ENCODE peak calls at places on chromosomes 2 and 18, in seven cellular contexts. X is cardiac muscle cell, P is sigmoid colon, C is adrenal gland, J is heart left ventricle, O is pancreas, R is mucosa of descending colon. Q is an unnamed sample.

GRCh38 chr2:109170645-109171044 is 41.6 kb downstream of the SH3RF3 start:
- DNase-seq in X (no peak), P (no peak), C (no peak), J (no peak), O (no peak), R (no peak), Q (no peak)

GRCh38 chr2:25362564-25363145 is 20.9 kb upstream of the DNMT3A start:
- DNase-seq in X (no peak), P (peak; percentile 79), C (peak; percentile 35), J (peak; percentile 61), O (no peak), R (peak; percentile 73), Q (no peak)

GRCh38 chr2:150459281-150459680 is 28.2 kb downstream of the RND3 start:
- DNase-seq in X (peak; percentile 69), P (no peak), C (no peak), J (no peak), O (no peak), R (no peak), Q (peak; percentile 57)

GRCh38 chr2:166042356-166042755 is 85.5 kb downstream of the SCN1A start:
- DNase-seq in X (no peak), P (no peak), C (no peak), J (no peak), O (no peak), R (no peak), Q (no peak)

GRCh38 chr2:75557474-75558131 is 3.1 kb downstream of the EVA1A start:
- DNase-seq in X (no peak), P (no peak), C (no peak), J (no peak), O (no peak), R (no peak), Q (no peak)

GRCh38 chr2:101473581-101473910 is 1.4 kb downstream of the RFX8 start:
- DNase-seq in X (peak; percentile 70), P (no peak), C (no peak), J (no peak), O (no peak), R (no peak), Q (peak; percentile 45)

GRCh38 chr18:76487076-76487475 is 8.0 kb downstream of the ZNF516 start:
- DNase-seq in X (peak; percentile 54), P (no peak), C (no peak), J (no peak), O (no peak), R (no peak), Q (no peak)

GRCh38 chr2:65070172-65070830 is 14.1 kb downstream of the CEP68 start:
- DNase-seq in X (peak; percentile 26), P (no peak), C (peak; percentile 86), J (no peak), O (peak; percentile 15), R (peak; percentile 59), Q (no peak)

GRCh38 chr2:149652520-149652919 is 64.9 kb upstream of the MMADHC start:
- DNase-seq in X (peak; percentile 73), P (no peak), C (no peak), J (no peak), O (no peak), R (no peak), Q (no peak)

GRCh38 chr2:43300781-43301586 is 74.6 kb upstream of the ZFP36L2 start:
- DNase-seq in X (no peak), P (peak; percentile 82), C (no peak), J (no peak), O (peak; percentile 60), R (no peak), Q (no peak)

GRCh38 chr2:153971914-153972313 is 100.2 kb downstream of the GALNT13 start:
- DNase-seq in X (no peak), P (no peak), C (no peak), J (no peak), O (no peak), R (no peak), Q (no peak)

GRCh38 chr18:27778441-27778840 is 398.5 kb downstream of the CDH2 start:
- DNase-seq in X (peak; percentile 48), P (no peak), C (no peak), J (no peak), O (no peak), R (no peak), Q (no peak)

GRCh38 chr18:28152354-28152753 is 24.6 kb downstream of the CDH2 start:
- DNase-seq in X (no peak), P (no peak), C (no peak), J (no peak), O (no peak), R (no peak), Q (no peak)

GRCh38 chr18:54351186-54351585 is 6.5 kb downstream of the STARD6 start:
- DNase-seq in X (no peak), P (no peak), C (no peak), J (no peak), O (no peak), R (no peak), Q (no peak)

GRCh38 chr2:134669731-134670669 is 48.8 kb downstream of the TMEM163 start:
- DNase-seq in X (no peak), P (no peak), C (peak; percentile 71), J (no peak), O (peak; percentile 79), R (no peak), Q (no peak)

GRCh38 chr2:28970464-28971160 is 10.5 kb upstream of the TOGARAM2 start:
- DNase-seq in X (no peak), P (peak; percentile 48), C (no peak), J (no peak), O (no peak), R (no peak), Q (no peak)

GRCh38 chr2:55013936-55014335 is 36.3 kb downstream of the RTN4 start:
- DNase-seq in X (no peak), P (no peak), C (no peak), J (no peak), O (no peak), R (no peak), Q (no peak)

GRCh38 chr2:55017428-55017827 is 32.8 kb downstream of the RTN4 start:
- DNase-seq in X (no peak), P (no peak), C (no peak), J (no peak), O (no peak), R (no peak), Q (no peak)

GRCh38 chr2:55017880-55018279 is 32.4 kb downstream of the RTN4 start:
- DNase-seq in X (no peak), P (no peak), C (no peak), J (no peak), O (no peak), R (no peak), Q (no peak)

GRCh38 chr2:55012648-55013484 is 37.4 kb downstream of the RTN4 start:
- DNase-seq in X (no peak), P (no peak), C (no peak), J (no peak), O (no peak), R (no peak), Q (no peak)

GRCh38 chr2:55014962-55015939 is 35.0 kb downstream of the RTN4 start:
- DNase-seq in X (peak; percentile 83), P (peak; percentile 69), C (peak; percentile 51), J (peak; percentile 40), O (peak; percentile 71), R (no peak), Q (peak; percentile 59)
- TF ChIP-seq CTCF in X (peak; percentile 72), P (peak; percentile 61), C (peak; percentile 71), J (peak; percentile 51), O (peak; percentile 47), R (peak; percentile 25), Q (peak; percentile 70)

DNA sequence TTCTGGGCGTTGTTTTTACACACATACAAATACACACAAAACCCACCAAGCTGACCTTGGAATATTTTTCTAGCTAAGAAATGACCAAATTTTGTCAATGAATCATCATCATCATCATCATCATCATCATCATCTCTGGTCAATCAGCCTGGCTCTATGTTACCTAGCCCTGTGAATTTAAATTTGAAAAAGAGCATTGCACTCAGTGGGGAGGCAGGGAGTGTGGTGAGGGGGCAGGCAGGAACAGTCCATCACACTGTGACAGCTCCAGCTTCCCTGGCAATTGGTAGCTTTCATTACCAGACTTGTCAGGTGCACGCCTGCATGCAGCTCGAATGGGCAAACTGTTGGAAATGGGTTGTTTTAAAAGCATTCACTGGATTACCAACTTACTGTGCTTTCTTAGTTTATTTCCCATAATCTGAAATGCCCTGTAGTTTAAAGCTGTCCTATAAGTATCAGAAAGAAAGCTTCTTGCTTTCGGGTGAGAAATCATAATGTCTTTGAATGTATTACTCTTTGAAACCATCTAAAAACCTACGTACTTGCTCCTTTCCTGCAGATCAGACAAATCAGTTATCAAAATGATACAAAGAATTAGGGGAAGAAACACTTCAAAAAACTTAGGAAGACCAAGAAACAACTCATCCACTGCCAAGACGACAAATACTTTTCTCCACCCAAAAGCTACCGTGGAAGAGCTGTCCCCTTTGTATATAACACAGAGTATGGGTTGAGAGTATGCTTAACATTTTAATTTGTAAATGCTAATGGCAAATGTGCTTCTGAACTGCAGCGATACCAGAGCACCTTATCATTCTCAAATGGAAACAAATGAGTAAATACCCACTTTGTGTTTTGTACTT is 6.7 kb upstream of the POU3F3 start:
- DNase-seq in X (no peak), P (no peak), C (no peak), J (no peak), O (no peak), R (no peak), Q (no peak)
- TF ChIP-seq CTCF in X (no peak), P (no peak), C (no peak), J (no peak), O (no peak), R (no peak), Q (no peak)

DNA sequence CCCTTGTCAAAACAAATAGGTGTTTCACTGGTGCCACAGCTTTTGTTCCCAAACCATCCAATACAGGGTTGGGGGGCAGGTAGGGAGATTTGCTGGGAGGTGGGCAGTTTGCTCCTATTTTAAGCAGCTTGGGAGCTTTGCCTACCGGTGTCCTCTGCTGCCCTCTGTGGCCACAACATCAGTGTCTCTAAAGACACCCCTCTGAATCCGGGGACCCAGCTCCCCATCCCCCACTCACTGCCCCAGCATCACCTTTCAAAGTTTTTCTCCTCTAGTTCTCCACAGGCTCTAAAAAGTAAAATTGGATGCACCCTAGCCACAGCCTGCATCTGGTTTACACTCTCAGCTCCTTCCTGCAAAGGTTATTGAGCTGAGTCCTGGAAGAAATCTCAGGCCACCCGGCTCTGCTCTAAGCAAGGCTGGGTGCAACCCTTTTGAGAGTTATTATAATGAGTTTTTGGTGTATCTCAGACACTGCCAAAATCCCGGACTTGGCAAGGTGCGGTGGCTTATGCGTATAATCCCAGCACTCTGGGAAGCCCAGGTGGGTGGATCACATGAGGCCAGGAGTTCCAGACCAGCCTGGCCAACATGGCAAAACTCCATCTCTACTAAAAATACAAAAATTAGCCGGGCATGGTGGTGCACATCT is 2.9 kb upstream of the EPAS1 start:
- DNase-seq in X (no peak), P (no peak), C (peak; percentile 25), J (peak; percentile 35), O (no peak), R (peak; percentile 51), Q (no peak)
- TF ChIP-seq CTCF in X (peak; percentile 43), P (peak; percentile 12), C (no peak), J (peak; percentile 36), O (no peak), R (no peak), Q (peak; percentile 50)

GRCh38 chr2:199019898-199020507 is 437.7 kb downstream of the SATB2 start:
- DNase-seq in X (peak; percentile 13), P (no peak), C (peak; percentile 24), J (no peak), O (no peak), R (no peak), Q (peak; percentile 35)
- TF ChIP-seq CTCF in X (peak; percentile 27), P (no peak), C (peak; percentile 28), J (no peak), O (no peak), R (no peak), Q (peak; percentile 71)

Q was measured in AG09309.